ENCODE peak calls at places on chromosomes 6 and 20, in four cellular contexts. M is breast epithelium, C is DND-41, Z is colonic mucosa. J is an unnamed sample. For H3K4me1, the result is how much of the 10 kb centered on the place peaks cover.

GRCh38 chr6:138403324-138403800 is 661 bp upstream of the HEBP2 start:
- DNase-seq in M (no peak), C (peak), Z (peak), J (peak)

GRCh38 chr6:132446136-132446535 is 44.9 kb upstream of the MOXD1 start:
- DNase-seq in M (no peak), C (no peak), Z (no peak), J (no peak)

GRCh38 chr6:27139753-27140522 is 107.6 kb upstream of the PRSS16 start:
- DNase-seq in M (no peak), C (peak), Z (peak), J (no peak)

GRCh38 chr20:24701027-24701426 is 231.6 kb downstream of the SYNDIG1 start:
- DNase-seq in M (no peak), C (no peak), Z (no peak), J (no peak)

GRCh38 chr6:94673251-94673650 is 904.1 kb upstream of the MANEA start:
- DNase-seq in M (no peak), C (no peak), Z (no peak), J (no peak)

GRCh38 chr6:3382399-3383279 is 74.2 kb downstream of the SLC22A23 start:
- DNase-seq in M (no peak), C (no peak), Z (peak), J (no peak)

GRCh38 chr20:43726811-43727338 is at the start of gene GTSF1L:
- DNase-seq in M (no peak), C (no peak), Z (no peak), J (no peak)

GRCh38 chr6:6591778-6592388 is 3.4 kb downstream of the LY86 start:
- DNase-seq in M (no peak), C (no peak), Z (no peak), J (no peak)

GRCh38 chr6:938271-939046 is 245.5 kb upstream of the EXOC2 start:
- DNase-seq in M (no peak), C (no peak), Z (no peak), J (no peak)

GRCh38 chr6:139161817-139162284 is 27.0 kb downstream of the HECA start:
- DNase-seq in M (no peak), C (no peak), Z (no peak), J (peak)

GRCh38 chr6:33430991-33431879 is 11.4 kb downstream of the SYNGAP1 start:
- DNase-seq in M (no peak), C (peak), Z (no peak), J (peak)

GRCh38 chr6:87481936-87482335 is 9.2 kb downstream of the SLC35A1 start:
- DNase-seq in M (no peak), C (no peak), Z (no peak), J (no peak)

GRCh38 chr6:87482382-87482781 is 9.6 kb downstream of the SLC35A1 start:
- DNase-seq in M (no peak), C (no peak), Z (no peak), J (no peak)

GRCh38 chr6:87487555-87487954 is 14.8 kb downstream of the SLC35A1 start:
- DNase-seq in M (no peak), C (no peak), Z (no peak), J (no peak)

GRCh38 chr6:87483929-87484328 is 11.2 kb downstream of the SLC35A1 start:
- DNase-seq in M (no peak), C (peak), Z (no peak), J (no peak)

DNA sequence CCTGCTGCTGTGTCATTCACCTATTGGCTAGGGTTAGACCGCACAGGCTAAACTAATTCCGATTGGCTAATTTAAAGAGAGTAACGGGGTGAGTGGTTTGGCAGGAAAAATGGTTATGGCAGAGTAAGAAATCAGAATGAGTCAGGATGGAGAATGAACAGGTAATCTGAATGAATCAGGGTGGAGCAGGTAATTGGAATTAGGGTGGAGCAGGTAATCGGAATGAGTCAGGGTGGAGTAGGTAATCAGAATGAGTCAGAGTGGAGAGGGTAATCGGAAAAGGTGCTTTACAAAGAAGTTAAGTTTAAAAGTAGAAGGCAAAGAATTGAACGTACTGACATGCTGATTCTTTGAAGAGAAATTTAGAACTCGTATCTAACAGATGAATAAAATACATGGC is 11.7 kb downstream of the SLC35A1 start:
- DNase-seq in M (no peak), C (no peak), Z (no peak), J (no peak)
- H3K27ac ChIP-seq in M (no peak), C (no peak), Z (no peak), J (no peak)

GRCh38 chr20:50415516-50416268 is 94.5 kb upstream of the PTPN1 start:
- DNase-seq in M (peak), C (no peak), Z (peak), J (no peak)
- H3K4me1 ChIP-seq in M (under half), C (under half), Z (under half), J (under half)

GRCh38 chr6:170293881-170294755 is 3.2 kb upstream of the DLL1 start:
- DNase-seq in M (no peak), C (no peak), Z (no peak), J (no peak)
- H3K4me3 ChIP-seq in M (no peak), C (no peak), Z (no peak), J (no peak)

GRCh38 chr20:36113015-36113414 is 41.5 kb upstream of the EPB41L1 start:
- DNase-seq in M (peak), C (no peak), Z (no peak), J (no peak)

GRCh38 chr20:36110936-36111445 is 43.5 kb upstream of the EPB41L1 start:
- DNase-seq in M (no peak), C (no peak), Z (no peak), J (no peak)

GRCh38 chr20:36114707-36115106 is 39.8 kb upstream of the EPB41L1 start:
- DNase-seq in M (no peak), C (no peak), Z (no peak), J (no peak)

GRCh38 chr20:36113566-36114247 is 40.8 kb upstream of the EPB41L1 start:
- DNase-seq in M (peak), C (no peak), Z (no peak), J (no peak)

DNA sequence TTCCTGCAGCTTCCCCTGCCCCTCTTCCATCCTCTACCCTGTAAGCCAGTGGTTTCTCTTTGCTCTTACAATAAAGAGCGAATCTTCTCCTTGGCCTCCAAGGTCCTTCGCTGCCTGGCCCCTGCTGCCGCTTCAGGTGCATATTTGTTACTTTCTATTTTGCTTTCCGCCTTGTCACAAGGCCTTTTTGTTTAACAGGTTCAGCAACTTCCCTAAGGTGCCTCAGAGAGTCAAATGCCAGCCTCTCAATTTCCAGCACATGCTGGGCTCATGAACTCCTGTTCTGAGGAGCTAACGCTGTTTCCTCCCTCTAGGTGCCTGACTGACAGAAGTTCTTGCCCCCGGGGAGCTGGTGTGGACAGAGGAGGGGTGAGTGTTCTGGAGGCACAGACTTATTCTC is 42.4 kb upstream of the EPB41L1 start:
- DNase-seq in M (peak), C (no peak), Z (no peak), J (no peak)
- H3K27ac ChIP-seq in M (peak), C (no peak), Z (peak), J (no peak)

GRCh38 chr6:12335717-12336116 is 45.6 kb downstream of the EDN1 start:
- DNase-seq in M (no peak), C (no peak), Z (no peak), J (no peak)
- H3K4me1 ChIP-seq in M (under half), C (under half), Z (under half), J (under half)

DNA sequence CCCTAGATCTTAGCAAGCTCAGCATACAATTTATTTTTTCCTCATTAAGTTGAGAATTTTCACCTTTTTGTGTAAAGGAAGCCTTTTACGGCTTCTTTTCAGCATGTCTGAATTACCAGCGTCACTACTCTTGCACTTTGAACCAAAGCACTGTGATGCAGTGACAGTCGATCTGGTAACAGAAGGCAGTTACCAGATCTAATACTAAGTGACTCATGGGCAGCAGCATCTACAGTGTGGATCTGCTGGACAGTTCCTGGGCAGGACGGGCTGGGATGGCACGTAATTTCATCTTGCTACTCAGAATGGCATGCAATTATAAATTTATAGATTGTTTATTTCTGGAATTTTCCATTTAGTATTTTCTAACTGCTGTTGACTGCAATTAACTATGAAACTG is 12.0 kb downstream of the CFAP61 start:
- DNase-seq in M (no peak), C (no peak), Z (no peak), J (no peak)
- H3K4me3 ChIP-seq in M (no peak), C (no peak), Z (no peak), J (no peak)

DNA sequence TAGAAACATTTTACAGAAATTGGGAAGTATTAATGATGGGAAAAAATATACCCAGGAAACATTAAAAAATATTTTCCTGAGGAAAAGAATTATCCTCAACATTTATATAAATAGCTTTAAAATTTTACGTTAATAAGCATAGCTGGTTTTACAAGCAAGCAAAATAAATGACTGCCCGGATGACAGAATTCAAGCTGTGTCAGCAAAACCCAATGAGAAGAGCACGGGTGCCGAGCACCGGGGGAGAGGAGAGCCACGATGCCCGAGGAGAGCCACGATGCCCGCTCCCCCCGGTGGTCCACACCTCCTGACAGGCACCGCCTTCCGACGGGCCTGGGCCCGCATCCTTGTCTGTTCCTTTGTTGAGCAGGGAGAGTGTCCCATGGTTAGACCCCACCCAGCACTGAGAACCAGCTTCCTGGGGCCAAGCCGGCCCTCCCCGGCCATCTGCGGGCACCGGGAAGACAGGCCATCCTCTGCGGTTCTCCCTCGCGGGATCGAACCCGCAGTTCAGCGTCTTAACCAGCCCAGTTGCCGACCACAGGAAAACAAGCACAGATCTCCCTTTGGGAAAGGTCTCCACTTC is 63.3 kb upstream of the PDE10A start:
- DNase-seq in M (no peak), C (no peak), Z (no peak), J (no peak)
- H3K27ac ChIP-seq in M (peak), C (no peak), Z (no peak), J (no peak)

GRCh38 chr6:17928514-17929430 is 58.7 kb downstream of the KIF13A start:
- DNase-seq in M (no peak), C (no peak), Z (no peak), J (no peak)
- H3K4me1 ChIP-seq in M (under half), C (under half), Z (under half), J (under half)